ENCODE peak calls at places on chromosome 6, in nine cellular contexts. One of them, this sample, is unnamed.

GRCh38 chr6:10720229-10720959 is 2.5 kb upstream of the TMEM14C start:
- DNase-seq in lung: peak
- DNase-seq in kidney: peak
- DNase-seq in HL-60: peak
- DNase-seq in dorsolateral prefrontal cortex: no peak
- DNase-seq in AG10803: peak
- DNase-seq in breast epithelium: no peak
- DNase-seq in right lobe of liver: peak
- DNase-seq in ovary: peak
- DNase-seq in this sample: peak

GRCh38 chr6:134198093-134198492 is 119.8 kb downstream of the SGK1 start:
- DNase-seq in right lobe of liver: no peak
- DNase-seq in HL-60: no peak
- DNase-seq in breast epithelium: no peak
- DNase-seq in dorsolateral prefrontal cortex: no peak
- DNase-seq in AG10803: no peak
- DNase-seq in lung: no peak
- DNase-seq in kidney: no peak
- DNase-seq in ovary: no peak
- DNase-seq in this sample: no peak

GRCh38 chr6:67880939-67881705 is 754.0 kb upstream of the ADGRB3 start:
- DNase-seq in lung: no peak
- DNase-seq in kidney: no peak
- DNase-seq in HL-60: no peak
- DNase-seq in dorsolateral prefrontal cortex: no peak
- DNase-seq in ovary: no peak
- DNase-seq in right lobe of liver: no peak
- DNase-seq in AG10803: no peak
- DNase-seq in breast epithelium: no peak
- DNase-seq in this sample: no peak

GRCh38 chr6:36576573-36576972 is 17.6 kb upstream of the SRSF3 start:
- DNase-seq in HL-60: peak
- DNase-seq in lung: no peak
- DNase-seq in dorsolateral prefrontal cortex: no peak
- DNase-seq in kidney: no peak
- DNase-seq in AG10803: no peak
- DNase-seq in right lobe of liver: no peak
- DNase-seq in ovary: no peak
- DNase-seq in breast epithelium: no peak
- DNase-seq in this sample: no peak

GRCh38 chr6:74579794-74580193 is 626.1 kb downstream of the COL12A1 start:
- DNase-seq in HL-60: no peak
- DNase-seq in AG10803: no peak
- DNase-seq in breast epithelium: no peak
- DNase-seq in dorsolateral prefrontal cortex: no peak
- DNase-seq in ovary: no peak
- DNase-seq in lung: no peak
- DNase-seq in right lobe of liver: no peak
- DNase-seq in kidney: no peak
- DNase-seq in this sample: no peak

GRCh38 chr6:163529605-163530004 is 115.1 kb downstream of the QKI start:
- DNase-seq in right lobe of liver: no peak
- DNase-seq in HL-60: no peak
- DNase-seq in ovary: no peak
- DNase-seq in kidney: no peak
- DNase-seq in lung: no peak
- DNase-seq in dorsolateral prefrontal cortex: no peak
- DNase-seq in breast epithelium: no peak
- DNase-seq in AG10803: peak
- DNase-seq in this sample: no peak

GRCh38 chr6:101399627-101399955 is 6.1 kb downstream of the GRIK2 start:
- DNase-seq in HL-60: no peak
- DNase-seq in dorsolateral prefrontal cortex: no peak
- DNase-seq in breast epithelium: no peak
- DNase-seq in lung: no peak
- DNase-seq in right lobe of liver: no peak
- DNase-seq in kidney: peak
- DNase-seq in ovary: no peak
- DNase-seq in AG10803: no peak
- DNase-seq in this sample: peak

GRCh38 chr6:43910149-43910637 is 140.2 kb downstream of the VEGFA start:
- DNase-seq in HL-60: no peak
- DNase-seq in kidney: no peak
- DNase-seq in dorsolateral prefrontal cortex: no peak
- DNase-seq in lung: no peak
- DNase-seq in ovary: no peak
- DNase-seq in breast epithelium: no peak
- DNase-seq in AG10803: no peak
- DNase-seq in right lobe of liver: no peak
- DNase-seq in this sample: no peak

GRCh38 chr6:88728756-88729155 is 234.7 kb downstream of the RNGTT start:
- DNase-seq in kidney: no peak
- DNase-seq in dorsolateral prefrontal cortex: no peak
- DNase-seq in ovary: no peak
- DNase-seq in right lobe of liver: no peak
- DNase-seq in breast epithelium: no peak
- DNase-seq in AG10803: no peak
- DNase-seq in lung: no peak
- DNase-seq in HL-60: no peak
- DNase-seq in this sample: no peak

GRCh38 chr6:151614630-151615029 is 120.8 kb downstream of the CCDC170 start:
- DNase-seq in dorsolateral prefrontal cortex: no peak
- DNase-seq in breast epithelium: no peak
- DNase-seq in HL-60: no peak
- DNase-seq in kidney: no peak
- DNase-seq in right lobe of liver: no peak
- DNase-seq in lung: no peak
- DNase-seq in ovary: no peak
- DNase-seq in AG10803: no peak
- DNase-seq in this sample: no peak

GRCh38 chr6:101534821-101535220 is 141.3 kb downstream of the GRIK2 start:
- DNase-seq in AG10803: no peak
- DNase-seq in HL-60: no peak
- DNase-seq in ovary: no peak
- DNase-seq in kidney: no peak
- DNase-seq in lung: no peak
- DNase-seq in dorsolateral prefrontal cortex: no peak
- DNase-seq in breast epithelium: no peak
- DNase-seq in right lobe of liver: no peak
- DNase-seq in this sample: no peak

GRCh38 chr6:42220754-42221153 is 3.1 kb upstream of the MRPS10 start:
- DNase-seq in AG10803: no peak
- DNase-seq in breast epithelium: no peak
- DNase-seq in right lobe of liver: no peak
- DNase-seq in kidney: no peak
- DNase-seq in ovary: no peak
- DNase-seq in dorsolateral prefrontal cortex: no peak
- DNase-seq in lung: no peak
- DNase-seq in HL-60: no peak
- DNase-seq in this sample: no peak

GRCh38 chr6:72422126-72422680 is 199.7 kb upstream of the KCNQ5 start:
- DNase-seq in kidney: no peak
- DNase-seq in lung: no peak
- DNase-seq in HL-60: no peak
- DNase-seq in right lobe of liver: no peak
- DNase-seq in ovary: no peak
- DNase-seq in dorsolateral prefrontal cortex: no peak
- DNase-seq in breast epithelium: no peak
- DNase-seq in AG10803: peak
- DNase-seq in this sample: no peak

GRCh38 chr6:116439572-116439971 is 21.6 kb upstream of the CALHM6 start:
- DNase-seq in breast epithelium: no peak
- DNase-seq in AG10803: peak
- DNase-seq in dorsolateral prefrontal cortex: no peak
- DNase-seq in ovary: no peak
- DNase-seq in lung: no peak
- DNase-seq in kidney: no peak
- DNase-seq in HL-60: no peak
- DNase-seq in right lobe of liver: no peak
- DNase-seq in this sample: no peak

GRCh38 chr6:217048-217659 is 75.1 kb upstream of the DUSP22 start:
- DNase-seq in kidney: no peak
- DNase-seq in breast epithelium: no peak
- DNase-seq in AG10803: no peak
- DNase-seq in right lobe of liver: no peak
- DNase-seq in HL-60: peak
- DNase-seq in dorsolateral prefrontal cortex: no peak
- DNase-seq in ovary: no peak
- DNase-seq in lung: no peak
- DNase-seq in this sample: peak

GRCh38 chr6:151317206-151317994 is 74.0 kb downstream of the ZBTB2 start:
- DNase-seq in breast epithelium: no peak
- DNase-seq in dorsolateral prefrontal cortex: no peak
- DNase-seq in HL-60: no peak
- DNase-seq in ovary: no peak
- DNase-seq in AG10803: peak
- DNase-seq in right lobe of liver: no peak
- DNase-seq in kidney: no peak
- DNase-seq in lung: no peak
- DNase-seq in this sample: no peak

GRCh38 chr6:74161380-74161779 is 465.4 kb downstream of the CD109 start:
- DNase-seq in AG10803: peak
- DNase-seq in lung: no peak
- DNase-seq in ovary: no peak
- DNase-seq in kidney: no peak
- DNase-seq in right lobe of liver: no peak
- DNase-seq in HL-60: no peak
- DNase-seq in breast epithelium: no peak
- DNase-seq in dorsolateral prefrontal cortex: no peak
- DNase-seq in this sample: no peak

GRCh38 chr6:170192905-170193304 is 98.0 kb downstream of the DLL1 start:
- DNase-seq in lung: no peak
- DNase-seq in AG10803: no peak
- DNase-seq in right lobe of liver: no peak
- DNase-seq in dorsolateral prefrontal cortex: no peak
- DNase-seq in breast epithelium: no peak
- DNase-seq in HL-60: no peak
- DNase-seq in ovary: no peak
- DNase-seq in kidney: no peak
- DNase-seq in this sample: no peak

DNA sequence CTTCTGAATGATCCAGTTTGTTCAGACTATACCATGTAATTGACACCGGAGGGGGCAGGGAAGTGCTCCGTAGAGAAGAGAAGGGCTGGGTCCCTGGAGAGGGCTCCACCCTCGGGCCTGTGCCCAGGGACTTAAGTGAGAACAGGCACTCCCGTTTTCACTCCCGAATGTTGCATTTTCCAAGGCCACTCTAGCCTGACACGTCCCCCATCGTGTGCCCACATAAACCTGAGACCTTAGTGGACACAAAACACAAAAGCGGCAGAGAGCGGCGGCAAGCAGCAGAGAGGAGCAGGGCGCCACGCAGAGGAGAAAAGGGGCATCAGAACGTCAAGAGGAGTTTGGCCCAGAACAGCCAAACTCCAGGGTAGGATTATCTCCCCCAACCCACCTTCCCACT is 1405.1 kb downstream of the GRIK2 start:
- DNase-seq in HL-60: no peak
- DNase-seq in kidney: no peak
- DNase-seq in AG10803: no peak
- DNase-seq in ovary: no peak
- DNase-seq in lung: no peak
- DNase-seq in dorsolateral prefrontal cortex: no peak
- DNase-seq in right lobe of liver: no peak
- DNase-seq in breast epithelium: no peak
- DNase-seq in this sample: no peak
- H3K4me3 ChIP-seq in HL-60: no peak
- H3K4me3 ChIP-seq in kidney: no peak
- H3K4me3 ChIP-seq in AG10803: no peak
- H3K4me3 ChIP-seq in ovary: no peak
- H3K4me3 ChIP-seq in lung: no peak
- H3K4me3 ChIP-seq in dorsolateral prefrontal cortex: no peak
- H3K4me3 ChIP-seq in right lobe of liver: no peak
- H3K4me3 ChIP-seq in breast epithelium: no peak
- H3K4me3 ChIP-seq in this sample: no peak

GRCh38 chr6:69138893-69139494 is 503.9 kb downstream of the ADGRB3 start:
- DNase-seq in right lobe of liver: no peak
- DNase-seq in kidney: no peak
- DNase-seq in ovary: no peak
- DNase-seq in dorsolateral prefrontal cortex: no peak
- DNase-seq in lung: no peak
- DNase-seq in HL-60: no peak
- DNase-seq in breast epithelium: no peak
- DNase-seq in AG10803: no peak
- DNase-seq in this sample: no peak
- TF ChIP-seq CTCF in right lobe of liver: no peak
- TF ChIP-seq CTCF in kidney: no peak
- TF ChIP-seq CTCF in ovary: no peak
- TF ChIP-seq CTCF in dorsolateral prefrontal cortex: no peak
- TF ChIP-seq CTCF in lung: no peak
- TF ChIP-seq CTCF in HL-60: no peak
- TF ChIP-seq CTCF in breast epithelium: no peak
- TF ChIP-seq CTCF in AG10803: no peak
- TF ChIP-seq CTCF in this sample: no peak

GRCh38 chr6:98687776-98688175 is 146.6 kb upstream of the POU3F2 start:
- DNase-seq in HL-60: no peak
- DNase-seq in kidney: no peak
- DNase-seq in right lobe of liver: no peak
- DNase-seq in AG10803: no peak
- DNase-seq in dorsolateral prefrontal cortex: no peak
- DNase-seq in ovary: no peak
- DNase-seq in lung: no peak
- DNase-seq in breast epithelium: no peak
- DNase-seq in this sample: no peak

GRCh38 chr6:98686008-98686601 is 148.3 kb upstream of the POU3F2 start:
- DNase-seq in breast epithelium: no peak
- DNase-seq in AG10803: no peak
- DNase-seq in kidney: no peak
- DNase-seq in dorsolateral prefrontal cortex: no peak
- DNase-seq in lung: peak
- DNase-seq in HL-60: no peak
- DNase-seq in right lobe of liver: no peak
- DNase-seq in ovary: no peak
- DNase-seq in this sample: no peak
- H3K4me3 ChIP-seq in breast epithelium: no peak
- H3K4me3 ChIP-seq in AG10803: no peak
- H3K4me3 ChIP-seq in kidney: no peak
- H3K4me3 ChIP-seq in dorsolateral prefrontal cortex: no peak
- H3K4me3 ChIP-seq in lung: no peak
- H3K4me3 ChIP-seq in HL-60: no peak
- H3K4me3 ChIP-seq in right lobe of liver: no peak
- H3K4me3 ChIP-seq in ovary: no peak
- H3K4me3 ChIP-seq in this sample: no peak

GRCh38 chr6:133052465-133052864 is 188.7 kb upstream of the EYA4 start:
- DNase-seq in lung: no peak
- DNase-seq in kidney: no peak
- DNase-seq in AG10803: no peak
- DNase-seq in right lobe of liver: no peak
- DNase-seq in dorsolateral prefrontal cortex: no peak
- DNase-seq in ovary: no peak
- DNase-seq in breast epithelium: no peak
- DNase-seq in HL-60: no peak
- DNase-seq in this sample: no peak

GRCh38 chr6:133057352-133057751 is 183.8 kb upstream of the EYA4 start:
- DNase-seq in right lobe of liver: no peak
- DNase-seq in lung: no peak
- DNase-seq in HL-60: no peak
- DNase-seq in breast epithelium: no peak
- DNase-seq in ovary: no peak
- DNase-seq in kidney: no peak
- DNase-seq in AG10803: no peak
- DNase-seq in dorsolateral prefrontal cortex: no peak
- DNase-seq in this sample: no peak

GRCh38 chr6:133051264-133051663 is 189.9 kb upstream of the EYA4 start:
- DNase-seq in right lobe of liver: no peak
- DNase-seq in HL-60: no peak
- DNase-seq in breast epithelium: no peak
- DNase-seq in kidney: no peak
- DNase-seq in AG10803: no peak
- DNase-seq in dorsolateral prefrontal cortex: no peak
- DNase-seq in ovary: no peak
- DNase-seq in lung: no peak
- DNase-seq in this sample: no peak

GRCh38 chr6:133055527-133055966 is 185.6 kb upstream of the EYA4 start:
- DNase-seq in AG10803: no peak
- DNase-seq in kidney: no peak
- DNase-seq in lung: no peak
- DNase-seq in breast epithelium: no peak
- DNase-seq in HL-60: no peak
- DNase-seq in right lobe of liver: no peak
- DNase-seq in ovary: no peak
- DNase-seq in dorsolateral prefrontal cortex: no peak
- DNase-seq in this sample: no peak
- TF ChIP-seq CTCF in AG10803: no peak
- TF ChIP-seq CTCF in kidney: no peak
- TF ChIP-seq CTCF in lung: no peak
- TF ChIP-seq CTCF in breast epithelium: no peak
- TF ChIP-seq CTCF in HL-60: no peak
- TF ChIP-seq CTCF in right lobe of liver: no peak
- TF ChIP-seq CTCF in ovary: no peak
- TF ChIP-seq CTCF in dorsolateral prefrontal cortex: no peak
- TF ChIP-seq CTCF in this sample: no peak

This sample was measured in BE2C.